ENCODE peak calls at places on chromosome 6, in eight cellular contexts. One of them, this sample, is unnamed.

GRCh38 chr6:32816746-32817204 is at the start of gene HLA-DOB:
- DNase-seq in lower lobe of right lung: no peak
- DNase-seq in HFFc6: peak; percentile 17
- DNase-seq in stomach: no peak
- DNase-seq in CD4-positive, alpha-beta T cell: no peak
- DNase-seq in tibial artery: no peak
- DNase-seq in lung: no peak
- DNase-seq in endothelial cell: no peak
- DNase-seq in this sample: no peak

GRCh38 chr6:166691199-166691598 is 64.1 kb upstream of the RPS6KA2 start:
- DNase-seq in stomach: no peak
- DNase-seq in lower lobe of right lung: no peak
- DNase-seq in CD4-positive, alpha-beta T cell: no peak
- DNase-seq in HFFc6: peak; percentile 56
- DNase-seq in tibial artery: no peak
- DNase-seq in lung: peak; percentile 45
- DNase-seq in endothelial cell: no peak
- DNase-seq in this sample: no peak

GRCh38 chr6:11093065-11093590 is 506 bp upstream of the SMIM13 start:
- DNase-seq in stomach: no peak
- DNase-seq in lower lobe of right lung: no peak
- DNase-seq in endothelial cell: no peak
- DNase-seq in CD4-positive, alpha-beta T cell: no peak
- DNase-seq in HFFc6: no peak
- DNase-seq in tibial artery: peak; percentile 30
- DNase-seq in lung: no peak
- DNase-seq in this sample: no peak

GRCh38 chr6:29705389-29706231 is 17.6 kb upstream of the HLA-F start:
- DNase-seq in CD4-positive, alpha-beta T cell: no peak
- DNase-seq in lung: no peak
- DNase-seq in stomach: no peak
- DNase-seq in lower lobe of right lung: no peak
- DNase-seq in endothelial cell: peak; percentile 48
- DNase-seq in tibial artery: no peak
- DNase-seq in HFFc6: peak; percentile 53
- DNase-seq in this sample: no peak

GRCh38 chr6:6915813-6916547 is 191.8 kb upstream of the RREB1 start:
- DNase-seq in stomach: no peak
- DNase-seq in tibial artery: peak; percentile 77
- DNase-seq in lung: peak; percentile 60
- DNase-seq in CD4-positive, alpha-beta T cell: no peak
- DNase-seq in HFFc6: peak; percentile 20
- DNase-seq in endothelial cell: no peak
- DNase-seq in lower lobe of right lung: peak; percentile 69
- DNase-seq in this sample: no peak

GRCh38 chr6:145247677-145248419 is 487.5 kb downstream of the EPM2A start:
- DNase-seq in HFFc6: peak; percentile 87
- DNase-seq in lung: no peak
- DNase-seq in stomach: no peak
- DNase-seq in lower lobe of right lung: no peak
- DNase-seq in tibial artery: no peak
- DNase-seq in endothelial cell: no peak
- DNase-seq in CD4-positive, alpha-beta T cell: no peak
- DNase-seq in this sample: no peak

GRCh38 chr6:89122625-89123024 is 4.8 kb upstream of the SRSF12 start:
- DNase-seq in lower lobe of right lung: no peak
- DNase-seq in CD4-positive, alpha-beta T cell: no peak
- DNase-seq in endothelial cell: no peak
- DNase-seq in tibial artery: no peak
- DNase-seq in lung: peak; percentile 7
- DNase-seq in HFFc6: peak; percentile 28
- DNase-seq in stomach: no peak
- DNase-seq in this sample: no peak

GRCh38 chr6:79421707-79422484 is 115.3 kb downstream of the LCA5 start:
- DNase-seq in stomach: no peak
- DNase-seq in CD4-positive, alpha-beta T cell: no peak
- DNase-seq in lung: no peak
- DNase-seq in HFFc6: peak; percentile 41
- DNase-seq in tibial artery: no peak
- DNase-seq in endothelial cell: no peak
- DNase-seq in lower lobe of right lung: no peak
- DNase-seq in this sample: no peak

GRCh38 chr6:121549741-121550140 is 114.3 kb downstream of the GJA1 start:
- DNase-seq in tibial artery: no peak
- DNase-seq in CD4-positive, alpha-beta T cell: no peak
- DNase-seq in HFFc6: peak; percentile 79
- DNase-seq in stomach: no peak
- DNase-seq in endothelial cell: no peak
- DNase-seq in lung: no peak
- DNase-seq in lower lobe of right lung: no peak
- DNase-seq in this sample: no peak

GRCh38 chr6:30615958-30616810 is 859 bp downstream of the PPP1R10 start:
- DNase-seq in stomach: no peak
- DNase-seq in lower lobe of right lung: no peak
- DNase-seq in endothelial cell: no peak
- DNase-seq in tibial artery: no peak
- DNase-seq in HFFc6: peak; percentile 23
- DNase-seq in CD4-positive, alpha-beta T cell: peak; percentile 53
- DNase-seq in lung: no peak
- DNase-seq in this sample: peak; percentile 33

GRCh38 chr6:5956939-5957338 is 49.8 kb downstream of the NRN1 start:
- DNase-seq in HFFc6: no peak
- DNase-seq in tibial artery: no peak
- DNase-seq in lung: no peak
- DNase-seq in stomach: no peak
- DNase-seq in CD4-positive, alpha-beta T cell: no peak
- DNase-seq in endothelial cell: no peak
- DNase-seq in lower lobe of right lung: no peak
- DNase-seq in this sample: no peak

GRCh38 chr6:109448615-109449014 is 7.0 kb downstream of the MICAL1 start:
- DNase-seq in tibial artery: no peak
- DNase-seq in HFFc6: no peak
- DNase-seq in stomach: no peak
- DNase-seq in lower lobe of right lung: no peak
- DNase-seq in CD4-positive, alpha-beta T cell: no peak
- DNase-seq in endothelial cell: no peak
- DNase-seq in lung: peak; percentile 26
- DNase-seq in this sample: no peak

GRCh38 chr6:4856779-4857178 is 80.6 kb downstream of the CDYL start:
- DNase-seq in CD4-positive, alpha-beta T cell: no peak
- DNase-seq in tibial artery: no peak
- DNase-seq in endothelial cell: no peak
- DNase-seq in HFFc6: no peak
- DNase-seq in lower lobe of right lung: no peak
- DNase-seq in lung: no peak
- DNase-seq in stomach: no peak
- DNase-seq in this sample: no peak
- TF ChIP-seq CTCF in CD4-positive, alpha-beta T cell: no peak
- TF ChIP-seq CTCF in tibial artery: no peak
- TF ChIP-seq CTCF in endothelial cell: peak; percentile 25
- TF ChIP-seq CTCF in HFFc6: peak; percentile 35
- TF ChIP-seq CTCF in lower lobe of right lung: no peak
- TF ChIP-seq CTCF in lung: no peak
- TF ChIP-seq CTCF in stomach: no peak
- TF ChIP-seq CTCF in this sample: no peak

GRCh38 chr6:139335447-139336210 is 38.8 kb downstream of the CITED2 start:
- DNase-seq in lung: no peak
- DNase-seq in lower lobe of right lung: no peak
- DNase-seq in stomach: no peak
- DNase-seq in endothelial cell: no peak
- DNase-seq in tibial artery: no peak
- DNase-seq in HFFc6: no peak
- DNase-seq in CD4-positive, alpha-beta T cell: no peak
- DNase-seq in this sample: no peak
- TF ChIP-seq CTCF in lung: no peak
- TF ChIP-seq CTCF in lower lobe of right lung: no peak
- TF ChIP-seq CTCF in stomach: no peak
- TF ChIP-seq CTCF in endothelial cell: no peak
- TF ChIP-seq CTCF in tibial artery: no peak
- TF ChIP-seq CTCF in HFFc6: no peak
- TF ChIP-seq CTCF in CD4-positive, alpha-beta T cell: no peak
- TF ChIP-seq CTCF in this sample: no peak

GRCh38 chr6:167963589-167964057 is 33.8 kb upstream of the KIF25 start:
- DNase-seq in tibial artery: no peak
- DNase-seq in lower lobe of right lung: no peak
- DNase-seq in lung: no peak
- DNase-seq in CD4-positive, alpha-beta T cell: no peak
- DNase-seq in HFFc6: no peak
- DNase-seq in stomach: no peak
- DNase-seq in endothelial cell: no peak
- DNase-seq in this sample: no peak
- TF ChIP-seq CTCF in tibial artery: no peak
- TF ChIP-seq CTCF in lower lobe of right lung: no peak
- TF ChIP-seq CTCF in lung: no peak
- TF ChIP-seq CTCF in CD4-positive, alpha-beta T cell: no peak
- TF ChIP-seq CTCF in HFFc6: no peak
- TF ChIP-seq CTCF in stomach: no peak
- TF ChIP-seq CTCF in endothelial cell: no peak
- TF ChIP-seq CTCF in this sample: no peak

GRCh38 chr6:82045965-82046756 is 201.4 kb downstream of the IBTK start:
- DNase-seq in endothelial cell: no peak
- DNase-seq in lung: no peak
- DNase-seq in HFFc6: peak; percentile 76
- DNase-seq in stomach: no peak
- DNase-seq in tibial artery: no peak
- DNase-seq in CD4-positive, alpha-beta T cell: no peak
- DNase-seq in lower lobe of right lung: no peak
- DNase-seq in this sample: no peak
- TF ChIP-seq CTCF in endothelial cell: no peak
- TF ChIP-seq CTCF in lung: no peak
- TF ChIP-seq CTCF in HFFc6: peak; percentile 27
- TF ChIP-seq CTCF in stomach: no peak
- TF ChIP-seq CTCF in tibial artery: no peak
- TF ChIP-seq CTCF in CD4-positive, alpha-beta T cell: no peak
- TF ChIP-seq CTCF in lower lobe of right lung: no peak
- TF ChIP-seq CTCF in this sample: no peak

GRCh38 chr6:43831211-43831610 is 61.2 kb downstream of the VEGFA start:
- DNase-seq in stomach: no peak
- DNase-seq in tibial artery: no peak
- DNase-seq in lung: no peak
- DNase-seq in CD4-positive, alpha-beta T cell: no peak
- DNase-seq in endothelial cell: no peak
- DNase-seq in HFFc6: no peak
- DNase-seq in lower lobe of right lung: no peak
- DNase-seq in this sample: no peak
- TF ChIP-seq CTCF in stomach: no peak
- TF ChIP-seq CTCF in tibial artery: no peak
- TF ChIP-seq CTCF in lung: no peak
- TF ChIP-seq CTCF in CD4-positive, alpha-beta T cell: no peak
- TF ChIP-seq CTCF in endothelial cell: no peak
- TF ChIP-seq CTCF in HFFc6: no peak
- TF ChIP-seq CTCF in lower lobe of right lung: no peak
- TF ChIP-seq CTCF in this sample: no peak

DNA sequence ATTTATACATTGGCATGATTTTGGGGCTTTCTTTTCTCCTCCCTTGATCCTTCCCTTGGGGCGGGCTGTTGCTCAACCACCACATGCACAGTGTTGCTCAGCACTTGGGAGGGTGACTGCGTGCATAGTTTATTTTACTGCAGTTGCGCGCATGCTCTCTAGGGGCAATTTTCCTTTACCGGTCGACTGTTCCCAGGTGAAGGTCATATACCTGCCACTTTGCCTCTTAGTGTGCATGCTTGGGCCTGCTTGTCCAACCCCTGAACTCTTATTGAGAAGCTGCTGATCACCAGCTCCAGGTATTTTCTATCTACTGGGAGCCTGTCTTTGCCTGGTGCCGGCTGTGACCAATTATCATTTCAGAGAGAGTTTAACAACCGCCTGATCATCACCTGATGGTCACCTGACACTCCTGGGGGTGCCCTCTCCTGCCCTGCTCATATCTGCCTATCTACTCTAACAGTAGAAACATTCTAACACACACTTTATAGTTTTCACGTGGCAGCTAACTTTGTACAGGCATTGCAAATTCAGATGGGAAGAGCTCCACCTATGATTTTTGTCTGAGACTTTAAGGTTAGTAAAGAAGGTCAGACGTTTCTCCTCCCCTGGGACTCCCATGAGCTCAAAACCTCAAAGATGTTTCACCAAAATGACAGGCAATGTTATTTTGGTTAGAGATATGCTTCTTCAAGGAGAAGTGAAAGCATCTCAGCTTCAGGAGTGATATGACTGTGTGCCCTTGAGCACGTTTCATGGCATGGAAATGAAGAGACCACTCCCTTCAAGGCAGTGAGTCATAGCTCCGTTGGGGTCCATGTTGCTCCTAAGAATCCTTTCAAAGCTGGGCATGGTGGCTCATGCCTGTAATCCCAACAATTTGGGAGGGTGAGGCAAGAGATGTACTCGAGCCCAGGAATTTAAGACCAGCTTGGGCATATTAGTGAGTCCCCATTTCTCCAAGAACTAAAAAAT is 227.5 kb upstream of the MYLIP start:
- DNase-seq in stomach: no peak
- DNase-seq in HFFc6: no peak
- DNase-seq in endothelial cell: no peak
- DNase-seq in tibial artery: peak; percentile 48
- DNase-seq in CD4-positive, alpha-beta T cell: no peak
- DNase-seq in lower lobe of right lung: no peak
- DNase-seq in lung: no peak
- DNase-seq in this sample: no peak
- TF ChIP-seq CTCF in stomach: no peak
- TF ChIP-seq CTCF in HFFc6: no peak
- TF ChIP-seq CTCF in endothelial cell: no peak
- TF ChIP-seq CTCF in tibial artery: no peak
- TF ChIP-seq CTCF in CD4-positive, alpha-beta T cell: no peak
- TF ChIP-seq CTCF in lower lobe of right lung: no peak
- TF ChIP-seq CTCF in lung: no peak
- TF ChIP-seq CTCF in this sample: no peak

DNA sequence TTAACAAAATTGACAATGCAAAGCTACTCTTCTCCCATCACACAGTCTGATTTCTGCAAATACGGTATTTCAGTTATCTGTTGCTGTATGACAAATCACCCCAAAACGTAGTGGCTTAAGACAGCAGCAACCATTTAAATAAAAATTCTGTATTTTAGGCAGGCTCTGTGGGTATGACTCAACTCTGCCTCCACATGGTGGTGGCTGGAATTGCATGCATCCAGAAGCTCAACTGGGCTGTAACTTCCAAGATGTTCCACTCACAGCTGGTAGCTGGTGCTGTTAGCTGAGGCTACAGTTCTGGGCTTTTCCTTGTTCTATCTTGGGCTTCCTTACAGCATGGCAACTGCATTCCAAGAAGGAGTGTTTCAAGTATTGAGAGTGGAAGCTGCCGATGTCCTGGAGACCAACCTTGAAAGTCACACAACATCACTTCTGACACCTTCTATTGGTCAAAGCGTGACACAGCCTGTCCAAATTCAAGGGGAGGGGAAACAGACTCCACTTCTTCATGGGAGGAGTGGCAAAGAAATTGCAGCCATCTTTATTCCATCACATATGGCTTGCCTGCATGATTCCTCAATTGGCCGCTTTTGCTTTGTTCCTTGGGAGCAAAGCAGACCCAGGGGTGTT is 39.7 kb upstream of the TULP1 start:
- DNase-seq in stomach: peak; percentile 53
- DNase-seq in CD4-positive, alpha-beta T cell: peak; percentile 58
- DNase-seq in lung: peak; percentile 39
- DNase-seq in endothelial cell: peak; percentile 57
- DNase-seq in HFFc6: peak; percentile 36
- DNase-seq in lower lobe of right lung: peak; percentile 51
- DNase-seq in tibial artery: no peak
- DNase-seq in this sample: peak; percentile 63
- TF ChIP-seq CTCF in stomach: peak; percentile 65
- TF ChIP-seq CTCF in CD4-positive, alpha-beta T cell: peak; percentile 97
- TF ChIP-seq CTCF in lung: peak; percentile 66
- TF ChIP-seq CTCF in endothelial cell: peak; percentile 96
- TF ChIP-seq CTCF in HFFc6: peak; percentile 94
- TF ChIP-seq CTCF in lower lobe of right lung: peak; percentile 86
- TF ChIP-seq CTCF in tibial artery: peak; percentile 39
- TF ChIP-seq CTCF in this sample: peak; percentile 95

GRCh38 chr6:4397307-4397706 is 261.9 kb upstream of the ECI2 start:
- DNase-seq in tibial artery: no peak
- DNase-seq in CD4-positive, alpha-beta T cell: no peak
- DNase-seq in endothelial cell: no peak
- DNase-seq in HFFc6: no peak
- DNase-seq in lung: no peak
- DNase-seq in lower lobe of right lung: no peak
- DNase-seq in stomach: no peak
- DNase-seq in this sample: no peak
- TF ChIP-seq CTCF in tibial artery: no peak
- TF ChIP-seq CTCF in CD4-positive, alpha-beta T cell: no peak
- TF ChIP-seq CTCF in endothelial cell: no peak
- TF ChIP-seq CTCF in HFFc6: no peak
- TF ChIP-seq CTCF in lung: no peak
- TF ChIP-seq CTCF in lower lobe of right lung: no peak
- TF ChIP-seq CTCF in stomach: no peak
- TF ChIP-seq CTCF in this sample: no peak

This sample was measured in natural killer cell.